ENCODE peak calls at places on chromosomes 5 and 9, in ten cellular contexts. Y is NCI-H1417; L is CD4-positive, alpha-beta T cell; G is astrocyte of the spinal cord; K is HTR-8/SVneo; S is activated CD4-positive, alpha-beta T cell treated with anti-CD3 and anti-CD28 coated beads, Interleukin-2, amount 50 U/mL, for 1 hour; Z is lung microvascular endothelial cell; E is upper lobe of left lung; C is NCI-H1436; T is germinal center. U is an unnamed sample.
A peak's percentile ranks its signal among the peaks of the same experiment; 100 is the strongest.

GRCh38 chr5:125254267-125254666 is 507.8 kb upstream of the ZNF608 start:
- DNase-seq in C (no peak), S (no peak), Y (no peak), K (no peak), T (no peak), E (no peak), Z (no peak), G (no peak), L (no peak), U (no peak)

GRCh38 chr5:35924122-35924949 is 14.1 kb downstream of the CAPSL start:
- DNase-seq in L (no peak), Y (no peak), C (no peak), Z (no peak), E (no peak), S (no peak), K (no peak), T (no peak), G (peak; percentile 85), U (peak; percentile 24)

GRCh38 chr5:163807781-163808180 is 302.4 kb downstream of the MAT2B start:
- DNase-seq in K (no peak), S (no peak), C (no peak), E (no peak), Y (no peak), L (no peak), G (peak; percentile 23), Z (no peak), T (no peak), U (no peak)

GRCh38 chr9:137109250-137110146 is 5.0 kb downstream of the DPP7 start:
- DNase-seq in E (no peak), L (no peak), T (no peak), K (no peak), C (no peak), S (no peak), Y (no peak), Z (no peak), G (no peak), U (no peak)

GRCh38 chr9:78620764-78621163 is 323.8 kb downstream of the PSAT1 start:
- DNase-seq in K (no peak), E (no peak), Y (no peak), G (peak; percentile 84), S (no peak), C (peak; percentile 30), Z (peak; percentile 10), T (no peak), L (no peak), U (no peak)

GRCh38 chr5:180109920-180110319 is 38.4 kb upstream of the RNF130 start:
- DNase-seq in K (no peak), L (no peak), T (no peak), Y (no peak), C (no peak), S (no peak), Z (no peak), G (no peak), E (no peak), U (no peak)

GRCh38 chr9:98690686-98691085 is 18.0 kb downstream of the GABBR2 start:
- DNase-seq in S (no peak), G (no peak), T (no peak), Y (no peak), L (no peak), E (no peak), K (no peak), C (no peak), Z (no peak), U (no peak)

GRCh38 chr9:134419684-134420076 is 93.4 kb downstream of the RXRA start:
- DNase-seq in L (no peak), K (no peak), T (no peak), C (no peak), Y (peak; percentile 50), E (no peak), Z (no peak), S (no peak), G (no peak), U (no peak)

GRCh38 chr9:135517407-135517822 is 3.8 kb upstream of the LCN1 start:
- DNase-seq in Y (no peak), E (peak; percentile 9), C (no peak), T (no peak), S (no peak), Z (no peak), K (no peak), L (no peak), G (no peak), U (no peak)

GRCh38 chr5:178180141-178180863 is 6.9 kb downstream of the GMCL2 start:
- DNase-seq in L (no peak), K (no peak), S (no peak), Z (no peak), G (no peak), T (no peak), Y (no peak), C (no peak), E (no peak), U (no peak)

GRCh38 chr5:61599370-61600140 is 267.5 kb downstream of the ZSWIM6 start:
- DNase-seq in L (no peak), S (no peak), C (peak; percentile 2), K (no peak), G (peak; percentile 30), Z (no peak), T (no peak), E (no peak), Y (peak; percentile 51), U (peak; percentile 12)

GRCh38 chr9:34084562-34084961 is 35.9 kb upstream of the UBAP2 start:
- DNase-seq in E (no peak), S (no peak), Y (no peak), L (no peak), K (no peak), Z (no peak), T (no peak), C (no peak), G (no peak), U (no peak)

GRCh38 chr9:87184956-87185642 is 237.8 kb upstream of the GAS1 start:
- DNase-seq in T (no peak), C (no peak), S (no peak), Z (no peak), Y (no peak), L (no peak), G (peak; percentile 80), E (no peak), K (no peak), U (no peak)

GRCh38 chr9:93589688-93590087 is 13.3 kb downstream of the PHF2 start:
- DNase-seq in C (no peak), E (no peak), T (no peak), G (peak; percentile 26), Z (peak; percentile 56), Y (peak; percentile 75), K (no peak), L (no peak), S (no peak), U (no peak)

GRCh38 chr5:139642213-139642612 is 5.9 kb upstream of the CXXC5 start:
- DNase-seq in G (no peak), E (peak; percentile 12), S (no peak), Z (no peak), L (no peak), T (no peak), K (no peak), C (no peak), Y (no peak), U (no peak)

GRCh38 chr5:12883395-12883794 is 979.1 kb upstream of the CTNND2 start:
- DNase-seq in K (no peak), T (no peak), L (no peak), C (no peak), Z (no peak), E (no peak), Y (no peak), S (no peak), G (no peak), U (no peak)

GRCh38 chr5:172187118-172188032 is 649 bp downstream of the STK10 start:
- DNase-seq in S (peak; percentile 71), Y (peak; percentile 56), E (peak; percentile 82), T (peak; percentile 54), Z (peak; percentile 71), K (peak; percentile 69), L (peak; percentile 61), G (peak; percentile 73), C (no peak), U (peak; percentile 95)

GRCh38 chr5:62607615-62608014 is 29.0 kb downstream of the LRRC70 start:
- DNase-seq in T (no peak), G (no peak), K (no peak), Y (no peak), E (no peak), Z (no peak), L (no peak), S (no peak), C (no peak), U (no peak)

GRCh38 chr9:97527626-97528528 is 26.4 kb downstream of the TMOD1 start:
- DNase-seq in T (no peak), Y (no peak), S (no peak), Z (no peak), G (no peak), K (no peak), L (no peak), C (no peak), E (peak; percentile 38), U (no peak)

GRCh38 chr9:133712221-133713100 is 25.7 kb downstream of the SARDH start:
- DNase-seq in Y (no peak), T (no peak), G (no peak), Z (no peak), S (no peak), C (no peak), L (no peak), E (no peak), K (no peak), U (no peak)

GRCh38 chr9:88574993-88575392 is 40.0 kb downstream of the NXNL2 start:
- DNase-seq in G (peak; percentile 31), Y (no peak), S (no peak), T (no peak), K (no peak), Z (no peak), C (no peak), E (no peak), L (no peak), U (no peak)

GRCh38 chr5:143812085-143812705 is at the start of gene HMHB1:
- DNase-seq in S (no peak), K (no peak), E (no peak), T (no peak), L (no peak), G (no peak), C (no peak), Y (no peak), Z (no peak), U (no peak)

GRCh38 chr5:143700994-143701393 is 111.0 kb upstream of the HMHB1 start:
- DNase-seq in Y (peak; percentile 51), Z (no peak), G (no peak), E (no peak), S (no peak), T (no peak), L (no peak), K (no peak), C (no peak), U (no peak)

GRCh38 chr9:129259373-129259772 is 81.3 kb upstream of the IER5L start:
- DNase-seq in T (no peak), S (no peak), C (no peak), L (no peak), Y (no peak), K (no peak), E (no peak), Z (no peak), G (no peak), U (no peak)

GRCh38 chr5:39138892-39139291 is 64.7 kb upstream of the RICTOR start:
- DNase-seq in E (no peak), T (no peak), K (peak; percentile 54), L (no peak), S (no peak), Y (no peak), Z (peak; percentile 86), C (no peak), G (peak; percentile 67), U (peak; percentile 67)

GRCh38 chr5:122126711-122127385 is 2.5 kb upstream of the ZNF474 start:
- DNase-seq in E (no peak), C (no peak), L (no peak), Y (no peak), T (no peak), S (no peak), Z (no peak), K (no peak), G (peak; percentile 58), U (no peak)